ENCODE peak calls at places on chromosomes 2 and 18, in ten cellular contexts. A is GM23338; X is A549; K is tibial nerve; H is tibial artery; C is CD8-positive, alpha-beta T cell; G is SK-N-SH; Z is astrocyte; U is ovary; T is transverse colon. R is an unnamed sample.

GRCh38 chr2:205755923-205756322 is 73.6 kb downstream of the NRP2 start:
- DNase-seq in H (peak), C (no peak), U (no peak), X (no peak), T (no peak), A (no peak), K (no peak), Z (peak), G (no peak), R (no peak)

GRCh38 chr18:31386683-31387082 is 10.1 kb downstream of the DSG4 start:
- DNase-seq in Z (peak), U (no peak), A (no peak), H (no peak), K (no peak), C (no peak), G (no peak), X (no peak), T (no peak), R (no peak)

GRCh38 chr2:44291281-44292248 is 16.3 kb downstream of the SLC3A1 start:
- DNase-seq in A (peak), X (peak), T (peak), Z (peak), G (peak), K (no peak), H (peak), C (no peak), U (no peak), R (peak)

GRCh38 chr2:48205137-48205798 is 299.0 kb upstream of the FBXO11 start:
- DNase-seq in Z (no peak), T (no peak), X (peak), C (no peak), U (no peak), G (no peak), K (no peak), A (no peak), H (no peak), R (peak)

GRCh38 chr18:50973367-50974126 is 5.7 kb downstream of the ELAC1 start:
- DNase-seq in C (no peak), K (no peak), H (no peak), G (no peak), T (no peak), A (no peak), U (no peak), Z (peak), X (peak), R (no peak)

GRCh38 chr2:32632089-32632488 is 4.2 kb downstream of the TTC27 start:
- DNase-seq in X (peak), U (no peak), C (no peak), T (no peak), A (no peak), G (no peak), K (no peak), H (no peak), Z (peak), R (no peak)

GRCh38 chr18:55838841-55839240 is 250.8 kb upstream of the TCF4 start:
- DNase-seq in G (no peak), A (no peak), U (no peak), H (no peak), T (no peak), K (no peak), X (no peak), C (no peak), Z (peak), R (no peak)

GRCh38 chr2:189522435-189523151 is 58.0 kb downstream of the SLC40A1 start:
- DNase-seq in U (no peak), T (peak), A (no peak), H (no peak), C (no peak), Z (no peak), X (peak), G (no peak), K (no peak), R (no peak)

GRCh38 chr2:135182190-135182589 is 130.1 kb downstream of the RAB3GAP1 start:
- DNase-seq in Z (no peak), T (no peak), X (no peak), C (no peak), U (no peak), A (peak), H (no peak), K (no peak), G (no peak), R (no peak)

GRCh38 chr2:11753886-11754704 is 7.7 kb downstream of the LPIN1 start:
- DNase-seq in H (no peak), X (peak), G (peak), T (peak), A (no peak), C (peak), Z (peak), K (no peak), U (no peak), R (no peak)

GRCh38 chr18:3012306-3012919 is 531 bp downstream of the LPIN2 start:
- DNase-seq in C (peak), U (peak), X (peak), H (peak), Z (no peak), T (peak), K (peak), A (peak), G (peak), R (peak)

GRCh38 chr18:51153659-51154371 is 43.7 kb downstream of the MEX3C start:
- DNase-seq in C (peak), X (no peak), G (peak), T (peak), K (no peak), U (no peak), H (no peak), A (no peak), Z (no peak), R (no peak)

GRCh38 chr2:69345434-69345833 is 41.6 kb downstream of the GFPT1 start:
- DNase-seq in X (no peak), U (no peak), K (no peak), C (no peak), T (no peak), Z (no peak), H (no peak), A (no peak), G (no peak), R (no peak)

GRCh38 chr2:112685167-112685884 is 35.5 kb upstream of the NT5DC4 start:
- DNase-seq in X (peak), K (no peak), U (no peak), A (no peak), Z (no peak), H (no peak), T (no peak), C (no peak), G (no peak), R (no peak)

GRCh38 chr18:25351773-25352628 is at the start of gene ZNF521:
- DNase-seq in K (peak), H (peak), Z (peak), X (peak), T (peak), C (peak), A (peak), U (peak), G (peak), R (peak)

GRCh38 chr2:191350826-191351225 is 105.6 kb downstream of the MYO1B start:
- DNase-seq in K (no peak), T (no peak), A (no peak), C (no peak), G (no peak), H (no peak), X (no peak), U (no peak), Z (peak), R (no peak)

GRCh38 chr2:43462866-43463641 is 132.8 kb downstream of the THADA start:
- DNase-seq in K (no peak), C (no peak), A (no peak), T (no peak), X (peak), H (no peak), G (no peak), Z (no peak), U (no peak), R (no peak)

GRCh38 chr2:12304494-12305228 is 412.1 kb upstream of the TRIB2 start:
- DNase-seq in X (no peak), T (peak), H (no peak), C (no peak), G (peak), Z (peak), U (no peak), K (no peak), A (no peak), R (no peak)

GRCh38 chr2:237884681-237885080 is 25.3 kb downstream of the RAMP1 start:
- DNase-seq in G (no peak), C (no peak), H (peak), X (no peak), U (no peak), T (no peak), Z (no peak), A (no peak), K (no peak), R (no peak)

GRCh38 chr2:36696533-36696932 is at the start of gene VIT:
- DNase-seq in K (no peak), T (no peak), U (no peak), C (no peak), H (no peak), Z (peak), A (no peak), X (no peak), G (no peak), R (no peak)

GRCh38 chr2:36698978-36699377 is 2.5 kb downstream of the VIT start:
- DNase-seq in Z (no peak), C (no peak), T (no peak), K (peak), H (peak), X (no peak), G (no peak), A (no peak), U (no peak), R (no peak)

GRCh38 chr2:36693825-36694224 is 2.7 kb upstream of the VIT start:
- DNase-seq in T (no peak), H (no peak), A (no peak), Z (no peak), G (no peak), C (no peak), X (no peak), K (no peak), U (no peak), R (no peak)

GRCh38 chr2:36697424-36698066 is 1.0 kb downstream of the VIT start:
- DNase-seq in C (no peak), X (no peak), G (no peak), Z (no peak), T (no peak), U (no peak), H (no peak), K (no peak), A (no peak), R (no peak)

GRCh38 chr2:36695746-36696415 is 626 bp upstream of the VIT start:
- DNase-seq in C (no peak), U (no peak), Z (peak), H (no peak), A (peak), T (no peak), K (no peak), G (peak), X (peak), R (no peak)
- H3K4me3 ChIP-seq in C (no peak), U (no peak), Z (no peak), H (no peak), A (no peak), T (no peak), K (no peak), G (peak), X (no peak), R (no peak)

GRCh38 chr2:207898354-207898695 is 127.0 kb downstream of the PLEKHM3 start:
- DNase-seq in U (no peak), T (no peak), C (no peak), H (no peak), G (no peak), A (no peak), K (no peak), Z (no peak), X (no peak), R (no peak)

GRCh38 chr2:207895236-207895860 is 125.6 kb upstream of the FZD5 start:
- DNase-seq in X (no peak), U (no peak), A (no peak), G (no peak), T (peak), H (no peak), Z (no peak), K (no peak), C (no peak), R (no peak)

GRCh38 chr2:207892676-207893402 is 123.1 kb upstream of the FZD5 start:
- DNase-seq in C (no peak), G (no peak), U (no peak), H (no peak), X (no peak), Z (peak), A (no peak), T (no peak), K (no peak), R (no peak)

GRCh38 chr2:207897541-207898353 is 127.6 kb downstream of the PLEKHM3 start:
- DNase-seq in X (no peak), G (no peak), U (no peak), K (no peak), T (no peak), C (no peak), H (no peak), A (no peak), Z (no peak), R (no peak)

DNA sequence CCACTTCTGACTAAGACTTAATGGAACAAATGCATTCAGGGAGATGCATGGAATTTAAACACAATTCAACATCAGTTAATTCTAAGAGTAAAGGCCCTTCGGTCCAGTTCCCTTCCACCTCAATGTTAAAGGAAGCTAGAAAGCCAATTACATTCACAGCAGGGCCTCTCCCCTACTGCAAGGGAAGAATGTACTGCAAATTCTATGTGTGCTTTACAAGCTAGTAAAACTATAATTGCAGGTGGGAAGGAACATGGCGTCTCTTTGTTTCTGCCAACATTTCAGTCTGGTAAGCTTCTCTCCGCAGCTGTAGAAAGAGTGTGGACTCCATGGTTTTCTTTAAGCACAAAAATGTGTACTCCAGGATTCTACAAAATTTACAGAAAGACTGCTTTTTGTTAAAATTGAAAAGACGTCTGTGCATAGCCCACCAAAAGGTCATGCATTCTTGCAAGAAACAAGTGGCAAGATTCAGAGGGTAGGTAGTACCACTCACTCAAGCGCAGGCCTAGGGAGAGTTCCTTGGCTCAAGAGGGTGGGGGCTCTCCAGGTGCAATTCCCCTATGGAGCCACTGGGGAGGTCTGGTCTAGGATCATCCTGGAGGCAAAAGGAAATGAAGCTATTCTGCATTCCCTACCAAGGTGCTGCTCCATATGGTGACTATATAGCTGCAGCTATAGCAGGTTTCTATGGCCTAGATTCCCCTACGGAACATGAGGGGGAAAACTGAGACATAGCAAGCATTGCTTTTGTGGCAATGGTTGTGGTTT is 127.0 kb upstream of the FZD5 start:
- DNase-seq in H (no peak), X (peak), U (no peak), Z (no peak), T (peak), C (no peak), K (no peak), G (peak), A (peak), R (no peak)
- TF ChIP-seq CTCF in H (peak), X (no peak), U (no peak), Z (peak), T (no peak), C (no peak), K (no peak), G (no peak), A (peak), R (no peak)

GRCh38 chr2:9741110-9741509 is 102.2 kb upstream of the TAF1B start:
- DNase-seq in H (no peak), A (no peak), X (no peak), K (no peak), T (no peak), G (no peak), U (no peak), C (no peak), Z (peak), R (no peak)
- H3K27ac ChIP-seq in H (no peak), A (no peak), X (peak), K (no peak), T (no peak), G (no peak), U (no peak), C (no peak), Z (no peak), R (no peak)

GRCh38 chr2:215313219-215313656 is 1.4 kb downstream of the ATIC start:
- DNase-seq in U (no peak), K (no peak), C (no peak), X (peak), T (no peak), A (no peak), G (no peak), Z (no peak), H (no peak), R (no peak)
- H3K4me3 ChIP-seq in U (no peak), K (no peak), C (peak), X (peak), T (no peak), A (peak), G (no peak), Z (peak), H (no peak), R (peak)

DNA sequence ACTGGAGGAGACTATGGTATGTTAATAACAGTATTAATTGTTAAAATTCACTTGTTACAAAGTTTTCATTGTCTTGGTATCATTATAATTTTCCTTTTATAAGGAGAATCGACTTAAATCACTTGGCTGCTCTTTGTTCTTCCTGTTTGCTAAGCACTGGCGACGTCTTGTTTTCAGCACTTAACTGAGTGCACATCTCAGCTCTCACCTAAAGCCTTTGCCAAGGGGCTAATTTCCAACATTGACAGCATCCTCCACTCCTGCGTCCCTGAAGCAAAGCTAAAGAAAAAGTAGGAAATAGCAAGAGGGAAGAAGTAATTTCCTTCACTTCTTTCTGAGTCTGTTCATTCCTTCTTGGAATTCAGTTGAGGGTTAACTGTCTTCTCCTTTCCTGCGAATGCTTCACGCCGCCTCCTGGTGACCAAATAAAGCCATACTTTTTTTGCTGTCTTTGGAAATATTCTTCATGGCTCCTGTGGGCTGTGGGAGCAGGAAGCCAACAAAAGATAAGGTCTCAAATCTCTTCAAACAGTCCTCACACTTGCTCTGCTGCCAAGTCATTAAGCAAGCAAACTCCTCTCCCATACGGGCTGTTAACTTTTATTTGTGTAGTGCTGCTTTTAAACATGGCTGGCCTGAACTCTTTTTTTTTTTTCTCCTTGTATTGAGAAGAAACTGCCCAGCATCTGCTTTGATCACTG is 100.8 kb downstream of the DPP10 start:
- DNase-seq in G (no peak), H (peak), U (peak), Z (no peak), C (no peak), K (peak), A (peak), T (peak), X (peak), R (no peak)
- TF ChIP-seq CTCF in G (no peak), H (peak), U (no peak), Z (no peak), C (no peak), K (peak), A (peak), T (peak), X (peak), R (peak)

DNA sequence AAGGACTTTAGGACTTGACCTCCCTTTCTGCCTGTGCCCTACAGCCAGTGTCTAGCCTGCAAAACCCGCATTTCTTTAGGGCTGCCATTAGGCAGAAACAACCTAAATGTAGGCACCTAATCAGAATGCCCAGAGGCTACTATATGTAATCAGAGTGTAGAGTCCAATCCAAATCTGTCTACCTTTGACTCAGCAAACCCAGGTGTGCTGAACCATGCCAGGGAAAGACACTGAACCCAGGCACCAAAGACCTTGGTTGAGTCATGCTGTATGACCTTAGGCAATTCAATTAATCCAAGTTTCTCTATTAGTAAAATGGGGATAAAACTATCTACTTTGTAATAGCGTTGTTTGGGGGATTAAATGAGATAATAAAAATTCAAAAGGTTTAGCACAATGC is 20.7 kb downstream of the CAPN14 start:
- DNase-seq in K (no peak), X (no peak), Z (no peak), A (no peak), H (no peak), T (no peak), G (no peak), C (no peak), U (no peak), R (no peak)
- H3K27ac ChIP-seq in K (no peak), X (no peak), Z (no peak), A (no peak), H (no peak), T (no peak), G (no peak), C (no peak), U (no peak), R (no peak)

GRCh38 chr2:42117182-42117579 is 52.0 kb upstream of the EML4 start:
- DNase-seq in X (no peak), Z (no peak), A (no peak), U (no peak), T (no peak), K (no peak), C (no peak), H (no peak), G (no peak), R (no peak)
- H3K4me3 ChIP-seq in X (no peak), Z (no peak), A (no peak), U (no peak), T (no peak), K (no peak), C (no peak), H (no peak), G (no peak), R (no peak)

DNA sequence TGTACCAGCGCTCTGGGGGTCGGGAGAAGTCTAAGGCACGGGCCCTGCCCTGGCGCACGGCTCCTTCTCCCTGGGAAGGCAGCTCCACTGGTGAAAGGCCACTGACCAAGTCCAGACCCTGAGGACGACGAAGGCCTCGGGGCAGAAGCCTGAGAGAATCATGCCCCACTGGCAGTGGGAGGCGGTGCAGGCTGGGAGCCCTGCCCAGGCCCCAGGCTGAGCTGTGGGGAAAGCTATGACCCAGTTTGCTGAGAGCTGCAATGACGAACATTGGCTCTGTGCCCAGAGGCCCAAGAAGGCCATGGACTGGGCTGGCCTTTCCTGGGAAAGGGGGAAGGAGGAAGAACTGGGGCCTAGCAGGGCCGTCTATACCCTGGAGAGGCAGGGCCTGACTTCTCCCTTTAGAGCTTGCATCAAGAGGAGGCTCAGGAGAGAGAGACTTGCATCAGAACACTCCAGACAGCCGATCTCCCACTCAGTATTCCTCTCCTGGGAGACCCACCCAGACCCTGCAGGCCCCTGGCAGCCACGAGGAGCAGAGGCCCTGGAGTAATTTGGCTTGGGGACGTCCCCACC is 32.9 kb downstream of the HS1BP3 start:
- DNase-seq in T (peak), G (peak), Z (peak), X (peak), K (peak), H (peak), U (peak), C (no peak), A (no peak), R (peak)
- TF ChIP-seq CTCF in T (peak), G (peak), Z (peak), X (no peak), K (peak), H (peak), U (peak), C (no peak), A (no peak), R (peak)